ENCODE peak calls at places on chromosomes 4 and X, in five cellular contexts. One of them, this sample, is unnamed.

GRCh38 chr4:3447431-3448395 is 5.9 kb downstream of the HGFAC start:
- DNase-seq in ovary: peak; percentile 16
- DNase-seq in spleen: no peak
- DNase-seq in lower leg skin: no peak
- DNase-seq in HCT116: no peak
- DNase-seq in this sample: no peak

GRCh38 chr4:108051343-108051742 is 61.7 kb downstream of the HADH start:
- DNase-seq in ovary: no peak
- DNase-seq in spleen: no peak
- DNase-seq in lower leg skin: no peak
- DNase-seq in HCT116: no peak
- DNase-seq in this sample: no peak

GRCh38 chrX:48025561-48025960 is 18.8 kb downstream of the SPACA5 start:
- DNase-seq in ovary: no peak
- DNase-seq in spleen: no peak
- DNase-seq in lower leg skin: no peak
- DNase-seq in HCT116: peak; percentile 64
- DNase-seq in this sample: peak; percentile 33

GRCh38 chr4:38008493-38009120 is 48.4 kb downstream of the PTTG2 start:
- DNase-seq in ovary: no peak
- DNase-seq in spleen: no peak
- DNase-seq in lower leg skin: no peak
- DNase-seq in HCT116: no peak
- DNase-seq in this sample: no peak

GRCh38 chr4:150033109-150033508 is 45.1 kb upstream of the DCLK2 start:
- DNase-seq in ovary: no peak
- DNase-seq in spleen: no peak
- DNase-seq in lower leg skin: no peak
- DNase-seq in HCT116: no peak
- DNase-seq in this sample: no peak

GRCh38 chr4:27018076-27018475 is 157.4 kb downstream of the STIM2 start:
- DNase-seq in ovary: no peak
- DNase-seq in spleen: no peak
- DNase-seq in lower leg skin: no peak
- DNase-seq in HCT116: no peak
- DNase-seq in this sample: no peak

GRCh38 chrX:65985922-65986588 is 53.8 kb downstream of the VSIG4 start:
- DNase-seq in ovary: no peak
- DNase-seq in spleen: peak; percentile 56
- DNase-seq in lower leg skin: no peak
- DNase-seq in HCT116: peak; percentile 57
- DNase-seq in this sample: peak; percentile 26

GRCh38 chr4:60201052-60201673 is 999.0 kb upstream of the ADGRL3 start:
- DNase-seq in ovary: no peak
- DNase-seq in spleen: no peak
- DNase-seq in lower leg skin: no peak
- DNase-seq in HCT116: peak; percentile 12
- DNase-seq in this sample: peak; percentile 61

GRCh38 chr4:151721466-151721865 is 39.3 kb downstream of the GATB start:
- DNase-seq in ovary: no peak
- DNase-seq in spleen: no peak
- DNase-seq in lower leg skin: no peak
- DNase-seq in HCT116: no peak
- DNase-seq in this sample: no peak

GRCh38 chrX:45699158-45699557 is 498.5 kb upstream of the DIPK2B start:
- DNase-seq in ovary: no peak
- DNase-seq in spleen: no peak
- DNase-seq in lower leg skin: no peak
- DNase-seq in HCT116: no peak
- DNase-seq in this sample: no peak

GRCh38 chr4:107831140-107831539 is 6.4 kb downstream of the SGMS2 start:
- DNase-seq in ovary: no peak
- DNase-seq in spleen: no peak
- DNase-seq in lower leg skin: no peak
- DNase-seq in HCT116: no peak
- DNase-seq in this sample: no peak

GRCh38 chrX:45513042-45513441 is 312.4 kb upstream of the DIPK2B start:
- DNase-seq in ovary: no peak
- DNase-seq in spleen: no peak
- DNase-seq in lower leg skin: no peak
- DNase-seq in HCT116: no peak
- DNase-seq in this sample: no peak

GRCh38 chr4:1370321-1371124 is 23.5 kb downstream of the UVSSA start:
- DNase-seq in ovary: no peak
- DNase-seq in spleen: no peak
- DNase-seq in lower leg skin: peak; percentile 78
- DNase-seq in HCT116: no peak
- DNase-seq in this sample: peak; percentile 9

GRCh38 chrX:103779156-103779555 is 2.5 kb downstream of the PLP1 start:
- DNase-seq in ovary: no peak
- DNase-seq in spleen: no peak
- DNase-seq in lower leg skin: no peak
- DNase-seq in HCT116: no peak
- DNase-seq in this sample: peak; percentile 20

GRCh38 chr4:138233313-138233712 is 8.8 kb downstream of the SLC7A11 start:
- DNase-seq in ovary: no peak
- DNase-seq in spleen: peak; percentile 20
- DNase-seq in lower leg skin: no peak
- DNase-seq in HCT116: no peak
- DNase-seq in this sample: no peak

GRCh38 chr4:3079694-3080123 is 5.2 kb downstream of the HTT start:
- DNase-seq in ovary: no peak
- DNase-seq in spleen: peak; percentile 69
- DNase-seq in lower leg skin: peak; percentile 64
- DNase-seq in HCT116: no peak
- DNase-seq in this sample: no peak

GRCh38 chr4:105598044-105598443 is 45.6 kb downstream of the ARHGEF38 start:
- DNase-seq in ovary: no peak
- DNase-seq in spleen: no peak
- DNase-seq in lower leg skin: no peak
- DNase-seq in HCT116: no peak
- DNase-seq in this sample: no peak

GRCh38 chr4:7540216-7540615 is 105.5 kb upstream of the PSAPL1 start:
- DNase-seq in ovary: no peak
- DNase-seq in spleen: no peak
- DNase-seq in lower leg skin: no peak
- DNase-seq in HCT116: no peak
- DNase-seq in this sample: no peak

GRCh38 chrX:49111846-49112245 is 11.7 kb downstream of the GPKOW start:
- DNase-seq in ovary: no peak
- DNase-seq in spleen: no peak
- DNase-seq in lower leg skin: no peak
- DNase-seq in HCT116: no peak
- DNase-seq in this sample: no peak

GRCh38 chr4:156598138-156598681 is 373.4 kb downstream of the PDGFC start:
- DNase-seq in ovary: no peak
- DNase-seq in spleen: no peak
- DNase-seq in lower leg skin: no peak
- DNase-seq in HCT116: no peak
- DNase-seq in this sample: no peak

GRCh38 chr4:108885211-108885610 is 122.4 kb upstream of the ETNPPL start:
- DNase-seq in ovary: no peak
- DNase-seq in spleen: no peak
- DNase-seq in lower leg skin: no peak
- DNase-seq in HCT116: no peak
- DNase-seq in this sample: no peak

GRCh38 chrX:46653482-46653881 is 79.9 kb downstream of the CHST7 start:
- DNase-seq in ovary: no peak
- DNase-seq in spleen: no peak
- DNase-seq in lower leg skin: no peak
- DNase-seq in HCT116: no peak
- DNase-seq in this sample: no peak

GRCh38 chrX:153726286-153727107 is 1.8 kb downstream of the ABCD1 start:
- DNase-seq in ovary: peak; percentile 67
- DNase-seq in spleen: peak; percentile 92
- DNase-seq in lower leg skin: no peak
- DNase-seq in HCT116: no peak
- DNase-seq in this sample: peak; percentile 87

GRCh38 chrX:14673764-14674163 is 144.4 kb downstream of the GLRA2 start:
- DNase-seq in ovary: no peak
- DNase-seq in spleen: no peak
- DNase-seq in lower leg skin: no peak
- DNase-seq in HCT116: peak; percentile 78
- DNase-seq in this sample: peak; percentile 22

GRCh38 chrX:103688949-103689348 is 2.5 kb upstream of the MORF4L2 start:
- DNase-seq in ovary: no peak
- DNase-seq in spleen: no peak
- DNase-seq in lower leg skin: no peak
- DNase-seq in HCT116: no peak
- DNase-seq in this sample: no peak

DNA sequence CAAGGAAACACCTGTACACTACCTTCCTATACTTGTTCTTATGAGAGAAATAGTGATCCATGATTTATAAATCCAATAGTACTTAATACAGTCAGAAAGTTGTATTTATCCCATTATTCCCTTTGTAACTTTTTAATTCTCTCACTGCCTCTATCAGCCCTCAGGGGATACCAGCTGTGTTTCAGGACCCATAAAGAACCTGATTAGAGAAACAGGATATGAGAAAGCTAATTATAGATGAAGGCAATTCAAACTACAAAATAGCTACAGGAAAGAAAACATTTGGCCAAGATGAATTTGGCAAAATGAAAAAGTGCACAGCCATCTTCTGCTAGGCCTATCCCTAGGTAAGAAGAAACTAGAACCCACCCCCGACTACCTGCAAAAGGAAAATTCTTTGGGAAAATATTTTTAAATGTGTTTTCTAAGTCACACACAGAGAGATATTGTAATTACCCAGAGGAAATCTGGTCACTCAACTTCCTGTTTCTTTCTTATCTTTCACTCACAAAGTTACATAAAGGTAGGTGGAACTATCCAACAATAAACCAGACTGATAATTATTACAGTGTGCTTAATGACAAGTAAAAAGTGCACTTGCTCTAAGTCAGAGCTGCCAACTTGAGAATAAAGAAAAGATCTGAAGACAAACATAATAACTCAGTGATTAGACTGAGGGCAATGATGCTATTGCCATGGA is 836.5 kb upstream of the HTR2C start:
- DNase-seq in ovary: no peak
- DNase-seq in spleen: no peak
- DNase-seq in lower leg skin: no peak
- DNase-seq in HCT116: no peak
- DNase-seq in this sample: no peak
- H3K4me3 ChIP-seq in ovary: no peak overlapping the region
- H3K4me3 ChIP-seq in spleen: no peak overlapping the region
- H3K4me3 ChIP-seq in lower leg skin: no peak overlapping the region
- H3K4me3 ChIP-seq in HCT116: no peak overlapping the region
- H3K4me3 ChIP-seq in this sample: no peak overlapping the region

GRCh38 chr4:95007998-95008397 is 250.2 kb downstream of the BMPR1B start:
- DNase-seq in ovary: no peak
- DNase-seq in spleen: no peak
- DNase-seq in lower leg skin: no peak
- DNase-seq in HCT116: no peak
- DNase-seq in this sample: no peak
- TF ChIP-seq POLR2A in ovary: no peak
- TF ChIP-seq POLR2A in spleen: no peak
- TF ChIP-seq POLR2A in lower leg skin: no peak
- TF ChIP-seq POLR2A in HCT116: no peak
- TF ChIP-seq POLR2A in this sample: no peak

GRCh38 chr4:23774932-23775331 is 114.9 kb downstream of the PPARGC1A start:
- DNase-seq in ovary: no peak
- DNase-seq in spleen: no peak
- DNase-seq in lower leg skin: no peak
- DNase-seq in HCT116: no peak
- DNase-seq in this sample: peak; percentile 11

GRCh38 chr4:23773884-23774636 is 115.8 kb downstream of the PPARGC1A start:
- DNase-seq in ovary: no peak
- DNase-seq in spleen: no peak
- DNase-seq in lower leg skin: no peak
- DNase-seq in HCT116: no peak
- DNase-seq in this sample: no peak

GRCh38 chr4:23779839-23780238 is 110.0 kb downstream of the PPARGC1A start:
- DNase-seq in ovary: no peak
- DNase-seq in spleen: no peak
- DNase-seq in lower leg skin: no peak
- DNase-seq in HCT116: no peak
- DNase-seq in this sample: no peak

GRCh38 chr4:23779422-23779821 is 110.4 kb downstream of the PPARGC1A start:
- DNase-seq in ovary: no peak
- DNase-seq in spleen: no peak
- DNase-seq in lower leg skin: no peak
- DNase-seq in HCT116: no peak
- DNase-seq in this sample: no peak

DNA sequence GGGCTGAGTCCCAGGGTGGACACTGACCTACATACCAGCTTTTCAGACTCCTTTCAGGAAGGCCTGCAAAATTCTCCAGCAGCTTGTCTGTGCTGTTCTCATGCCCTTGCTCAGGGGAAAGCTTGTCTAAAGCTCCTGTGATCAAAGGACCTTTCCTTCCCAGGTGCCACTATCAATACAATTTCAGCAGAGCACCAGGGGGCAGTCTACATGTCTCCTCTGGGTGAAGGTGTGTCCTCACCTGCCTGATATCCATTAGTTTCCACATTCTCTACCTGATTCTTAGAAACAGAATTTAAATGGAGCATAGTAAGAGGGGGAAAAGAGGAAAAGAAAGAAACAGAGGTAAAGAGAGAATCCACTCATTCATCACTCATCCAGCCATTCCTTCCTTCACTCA is 114.2 kb downstream of the PPARGC1A start:
- DNase-seq in ovary: no peak
- DNase-seq in spleen: no peak
- DNase-seq in lower leg skin: no peak
- DNase-seq in HCT116: no peak
- DNase-seq in this sample: no peak
- TF ChIP-seq CTCF in ovary: no peak
- TF ChIP-seq CTCF in spleen: no peak
- TF ChIP-seq CTCF in lower leg skin: no peak
- TF ChIP-seq CTCF in HCT116: no peak
- TF ChIP-seq CTCF in this sample: no peak

DNA sequence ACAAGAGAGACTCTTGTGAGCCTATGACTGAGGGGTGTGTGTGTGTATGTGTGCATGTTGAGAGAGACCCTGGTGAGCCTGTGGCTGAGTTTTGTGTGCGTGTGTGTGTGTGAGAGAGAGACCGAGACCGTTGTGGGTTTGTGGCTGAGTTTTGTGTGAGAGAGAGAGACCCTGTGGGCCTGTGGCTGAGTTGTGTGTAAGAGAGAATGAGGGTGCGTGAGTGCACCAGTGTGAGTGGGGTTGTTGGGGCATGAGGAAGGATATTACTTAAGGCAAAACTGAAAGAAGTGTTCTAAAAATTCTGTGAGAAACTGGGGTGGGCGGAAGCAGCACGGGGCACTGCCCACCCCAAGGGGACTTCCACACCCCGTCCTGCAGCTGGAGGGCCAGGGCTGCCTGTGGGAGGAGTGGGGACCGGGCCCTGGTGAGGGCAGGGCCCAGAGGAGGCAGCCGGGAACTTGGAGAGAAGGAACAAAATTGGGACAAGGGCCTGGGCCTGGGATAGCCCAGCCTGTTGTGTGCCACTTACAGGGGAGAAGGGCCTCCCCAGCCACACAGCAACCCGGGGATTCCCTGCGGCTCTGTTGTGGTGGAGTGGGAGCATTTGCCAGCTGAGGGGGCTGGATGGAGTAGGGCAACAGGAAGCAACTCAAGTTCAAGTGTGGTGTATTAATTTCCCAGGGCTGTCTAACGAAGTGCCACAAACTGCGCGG is 22.0 kb downstream of the TMEM131L start:
- DNase-seq in ovary: no peak
- DNase-seq in spleen: peak; percentile 89
- DNase-seq in lower leg skin: no peak
- DNase-seq in HCT116: no peak
- DNase-seq in this sample: no peak
- H3K4me3 ChIP-seq in ovary: no peak overlapping the region
- H3K4me3 ChIP-seq in spleen: peak overlapping the region; percentile 30
- H3K4me3 ChIP-seq in lower leg skin: no peak overlapping the region
- H3K4me3 ChIP-seq in HCT116: no peak overlapping the region
- H3K4me3 ChIP-seq in this sample: no peak overlapping the region